ENCODE peak calls at places on chromosomes 1 and 21, in four cellular contexts. V is T-helper 9 cell; Z is CD8-positive, alpha-beta memory T cell; N is NB4. I is an unnamed sample.

GRCh38 chr1:43625063-43625780 is 24.7 kb upstream of the KDM4A start:
- DNase-seq in V (no peak), Z (no peak), N (no peak), I (no peak)

GRCh38 chr1:168084396-168085231 is 52.1 kb downstream of the GPR161 start:
- DNase-seq in V (peak), Z (peak), N (peak), I (no peak)

GRCh38 chr1:115201598-115201997 is 112.3 kb upstream of the TSPAN2 start:
- DNase-seq in V (no peak), Z (no peak), N (no peak), I (no peak)

GRCh38 chr1:2592672-2593071 is 6.1 kb downstream of the PRXL2B start:
- DNase-seq in V (no peak), Z (no peak), N (no peak), I (no peak)

GRCh38 chr1:94727846-94728715 is 92.1 kb upstream of the SLC44A3 start:
- DNase-seq in V (no peak), Z (no peak), N (no peak), I (peak)

GRCh38 chr1:245526141-245526540 is 371.4 kb downstream of the KIF26B start:
- DNase-seq in V (no peak), Z (no peak), N (no peak), I (no peak)

GRCh38 chr21:36835383-36835795 is 131.1 kb downstream of the HLCS start:
- DNase-seq in V (no peak), Z (no peak), N (no peak), I (no peak)

GRCh38 chr1:201546093-201546492 is 7.2 kb downstream of the NAV1 start:
- DNase-seq in V (no peak), Z (no peak), N (peak), I (no peak)

GRCh38 chr21:45880097-45881068 is 101.2 kb upstream of the COL6A1 start:
- DNase-seq in V (peak), Z (peak), N (peak), I (peak)

GRCh38 chr1:217897121-217897520 is 266.0 kb downstream of the SPATA17 start:
- DNase-seq in V (no peak), Z (no peak), N (no peak), I (no peak)

GRCh38 chr1:205811660-205812059 is 1.3 kb downstream of the SLC41A1 start:
- DNase-seq in V (no peak), Z (no peak), N (no peak), I (no peak)

GRCh38 chr1:205436776-205437485 is 15.1 kb upstream of the LEMD1 start:
- DNase-seq in V (no peak), Z (no peak), N (no peak), I (no peak)

GRCh38 chr1:162404550-162405160 is 7.3 kb downstream of the SH2D1B start:
- DNase-seq in V (no peak), Z (no peak), N (no peak), I (peak)

GRCh38 chr1:110120960-110121561 is 8.8 kb downstream of the UBL4B start:
- DNase-seq in V (no peak), Z (no peak), N (no peak), I (no peak)

GRCh38 chr1:245690153-245690552 is 535.4 kb downstream of the KIF26B start:
- DNase-seq in V (no peak), Z (no peak), N (peak), I (no peak)

GRCh38 chr1:199720496-199720895 is 307.0 kb upstream of the NR5A2 start:
- DNase-seq in V (no peak), Z (no peak), N (no peak), I (no peak)

GRCh38 chr1:18495635-18496034 is 14.9 kb downstream of the KLHDC7A start:
- DNase-seq in V (no peak), Z (no peak), N (no peak), I (no peak)

GRCh38 chr1:239185245-239185619 is 201.1 kb upstream of the CHRM3 start:
- DNase-seq in V (no peak), Z (no peak), N (no peak), I (no peak)

GRCh38 chr1:157193219-157193618 is 55.0 kb upstream of the ETV3 start:
- DNase-seq in V (no peak), Z (no peak), N (no peak), I (no peak)

GRCh38 chr21:45981641-45982255 is at the start of gene COL6A1:
- DNase-seq in V (peak), Z (no peak), N (peak), I (no peak)

GRCh38 chr1:92877792-92878191 is 46.0 kb downstream of the RPL5 start:
- DNase-seq in V (no peak), Z (peak), N (no peak), I (no peak)

GRCh38 chr1:56081151-56081550 is 498.2 kb downstream of the PLPP3 start:
- DNase-seq in V (no peak), Z (no peak), N (no peak), I (no peak)

GRCh38 chr1:153292185-153292584 is 20.6 kb downstream of the PGLYRP3 start:
- DNase-seq in V (no peak), Z (no peak), N (no peak), I (no peak)

GRCh38 chr1:33955101-33955500 is 91.2 kb downstream of the HMGB4 start:
- DNase-seq in V (no peak), Z (no peak), N (no peak), I (no peak)

GRCh38 chr1:83095570-83095969 is 903.4 kb downstream of the TTLL7 start:
- DNase-seq in V (no peak), Z (no peak), N (no peak), I (no peak)

GRCh38 chr1:225926551-225927113 is 2.6 kb upstream of the PYCR2 start:
- DNase-seq in V (no peak), Z (no peak), N (peak), I (no peak)

GRCh38 chr1:109677459-109677858 is 9.6 kb downstream of the GSTM2 start:
- DNase-seq in V (no peak), Z (no peak), N (no peak), I (no peak)

GRCh38 chr1:118984086-118984989 is 3.8 kb downstream of the TBX15 start:
- DNase-seq in V (no peak), Z (no peak), N (no peak), I (no peak)

I was measured in non-pigmented ciliary epithelial cell.